ENCODE peak calls at places on chromosomes 7 and 10, in eight cellular contexts. One of them, this sample, is unnamed.

GRCh38 chr10:5861269-5862031 is 28.2 kb downstream of the ANKRD16 start:
- DNase-seq in stimulated activated CD8-positive, alpha-beta memory T cell treated with anti-CD3 and anti-CD28 coated beads, Interleukin-2, amount 100 ng/mL, for 1 hour: no peak
- DNase-seq in prostate gland: no peak
- DNase-seq in stimulated activated CD4-positive, alpha-beta T cell treated with anti-CD3 and anti-CD28 coated beads, Interleukin-1b, Interleukin-23, amount 100 ng/mL, for 1 hour: no peak
- DNase-seq in mucosa of gallbladder: no peak
- DNase-seq in heart left ventricle: no peak
- DNase-seq in progenitor cell of endocrine pancreas: no peak
- DNase-seq in choroid plexus epithelial cell: peak; percentile 92
- DNase-seq in this sample: peak; percentile 94

GRCh38 chr7:72309476-72309875 is 102.7 kb downstream of the CALN1 start:
- DNase-seq in stimulated activated CD8-positive, alpha-beta memory T cell treated with anti-CD3 and anti-CD28 coated beads, Interleukin-2, amount 100 ng/mL, for 1 hour: no peak
- DNase-seq in prostate gland: no peak
- DNase-seq in stimulated activated CD4-positive, alpha-beta T cell treated with anti-CD3 and anti-CD28 coated beads, Interleukin-1b, Interleukin-23, amount 100 ng/mL, for 1 hour: no peak
- DNase-seq in mucosa of gallbladder: no peak
- DNase-seq in heart left ventricle: no peak
- DNase-seq in progenitor cell of endocrine pancreas: no peak
- DNase-seq in choroid plexus epithelial cell: no peak
- DNase-seq in this sample: no peak

GRCh38 chr7:137772221-137772620 is 74.6 kb downstream of the DGKI start:
- DNase-seq in stimulated activated CD8-positive, alpha-beta memory T cell treated with anti-CD3 and anti-CD28 coated beads, Interleukin-2, amount 100 ng/mL, for 1 hour: no peak
- DNase-seq in prostate gland: no peak
- DNase-seq in stimulated activated CD4-positive, alpha-beta T cell treated with anti-CD3 and anti-CD28 coated beads, Interleukin-1b, Interleukin-23, amount 100 ng/mL, for 1 hour: no peak
- DNase-seq in mucosa of gallbladder: no peak
- DNase-seq in heart left ventricle: no peak
- DNase-seq in progenitor cell of endocrine pancreas: no peak
- DNase-seq in choroid plexus epithelial cell: peak; percentile 42
- DNase-seq in this sample: peak; percentile 37

GRCh38 chr10:102814873-102815661 is 22.1 kb downstream of the CYP17A1 start:
- DNase-seq in stimulated activated CD8-positive, alpha-beta memory T cell treated with anti-CD3 and anti-CD28 coated beads, Interleukin-2, amount 100 ng/mL, for 1 hour: no peak
- DNase-seq in prostate gland: peak; percentile 52
- DNase-seq in stimulated activated CD4-positive, alpha-beta T cell treated with anti-CD3 and anti-CD28 coated beads, Interleukin-1b, Interleukin-23, amount 100 ng/mL, for 1 hour: no peak
- DNase-seq in mucosa of gallbladder: peak; percentile 52
- DNase-seq in heart left ventricle: peak; percentile 73
- DNase-seq in progenitor cell of endocrine pancreas: no peak
- DNase-seq in choroid plexus epithelial cell: peak; percentile 74
- DNase-seq in this sample: peak; percentile 67

GRCh38 chr7:36474283-36475010 is 84.8 kb downstream of the ANLN start:
- DNase-seq in stimulated activated CD8-positive, alpha-beta memory T cell treated with anti-CD3 and anti-CD28 coated beads, Interleukin-2, amount 100 ng/mL, for 1 hour: no peak
- DNase-seq in prostate gland: no peak
- DNase-seq in stimulated activated CD4-positive, alpha-beta T cell treated with anti-CD3 and anti-CD28 coated beads, Interleukin-1b, Interleukin-23, amount 100 ng/mL, for 1 hour: no peak
- DNase-seq in mucosa of gallbladder: no peak
- DNase-seq in heart left ventricle: no peak
- DNase-seq in progenitor cell of endocrine pancreas: no peak
- DNase-seq in choroid plexus epithelial cell: no peak
- DNase-seq in this sample: peak; percentile 47

GRCh38 chr10:110006358-110007170 is 1.2 kb upstream of the ADD3 start:
- DNase-seq in stimulated activated CD8-positive, alpha-beta memory T cell treated with anti-CD3 and anti-CD28 coated beads, Interleukin-2, amount 100 ng/mL, for 1 hour: no peak
- DNase-seq in prostate gland: no peak
- DNase-seq in stimulated activated CD4-positive, alpha-beta T cell treated with anti-CD3 and anti-CD28 coated beads, Interleukin-1b, Interleukin-23, amount 100 ng/mL, for 1 hour: no peak
- DNase-seq in mucosa of gallbladder: peak; percentile 24
- DNase-seq in heart left ventricle: peak; percentile 68
- DNase-seq in progenitor cell of endocrine pancreas: peak; percentile 9
- DNase-seq in choroid plexus epithelial cell: peak; percentile 64
- DNase-seq in this sample: peak; percentile 56

GRCh38 chr10:10796774-10797415 is 220.8 kb upstream of the CELF2 start:
- DNase-seq in stimulated activated CD8-positive, alpha-beta memory T cell treated with anti-CD3 and anti-CD28 coated beads, Interleukin-2, amount 100 ng/mL, for 1 hour: no peak
- DNase-seq in prostate gland: no peak
- DNase-seq in stimulated activated CD4-positive, alpha-beta T cell treated with anti-CD3 and anti-CD28 coated beads, Interleukin-1b, Interleukin-23, amount 100 ng/mL, for 1 hour: no peak
- DNase-seq in mucosa of gallbladder: no peak
- DNase-seq in heart left ventricle: no peak
- DNase-seq in progenitor cell of endocrine pancreas: no peak
- DNase-seq in choroid plexus epithelial cell: peak; percentile 92
- DNase-seq in this sample: peak; percentile 85

GRCh38 chr10:123995082-123995460 is 98.3 kb downstream of the CHST15 start:
- DNase-seq in stimulated activated CD8-positive, alpha-beta memory T cell treated with anti-CD3 and anti-CD28 coated beads, Interleukin-2, amount 100 ng/mL, for 1 hour: no peak
- DNase-seq in prostate gland: no peak
- DNase-seq in stimulated activated CD4-positive, alpha-beta T cell treated with anti-CD3 and anti-CD28 coated beads, Interleukin-1b, Interleukin-23, amount 100 ng/mL, for 1 hour: no peak
- DNase-seq in mucosa of gallbladder: no peak
- DNase-seq in heart left ventricle: no peak
- DNase-seq in progenitor cell of endocrine pancreas: no peak
- DNase-seq in choroid plexus epithelial cell: no peak
- DNase-seq in this sample: no peak

GRCh38 chr7:75038508-75038907 is 35.1 kb downstream of the RCC1L start:
- DNase-seq in stimulated activated CD8-positive, alpha-beta memory T cell treated with anti-CD3 and anti-CD28 coated beads, Interleukin-2, amount 100 ng/mL, for 1 hour: no peak
- DNase-seq in prostate gland: no peak
- DNase-seq in stimulated activated CD4-positive, alpha-beta T cell treated with anti-CD3 and anti-CD28 coated beads, Interleukin-1b, Interleukin-23, amount 100 ng/mL, for 1 hour: no peak
- DNase-seq in mucosa of gallbladder: no peak
- DNase-seq in heart left ventricle: no peak
- DNase-seq in progenitor cell of endocrine pancreas: no peak
- DNase-seq in choroid plexus epithelial cell: no peak
- DNase-seq in this sample: no peak

GRCh38 chr10:103534621-103535498 is 41.4 kb downstream of the NEURL1 start:
- DNase-seq in stimulated activated CD8-positive, alpha-beta memory T cell treated with anti-CD3 and anti-CD28 coated beads, Interleukin-2, amount 100 ng/mL, for 1 hour: no peak
- DNase-seq in prostate gland: no peak
- DNase-seq in stimulated activated CD4-positive, alpha-beta T cell treated with anti-CD3 and anti-CD28 coated beads, Interleukin-1b, Interleukin-23, amount 100 ng/mL, for 1 hour: no peak
- DNase-seq in mucosa of gallbladder: no peak
- DNase-seq in heart left ventricle: no peak
- DNase-seq in progenitor cell of endocrine pancreas: no peak
- DNase-seq in choroid plexus epithelial cell: no peak
- DNase-seq in this sample: no peak

GRCh38 chr7:41705109-41705871 is 2.4 kb upstream of the INHBA start:
- DNase-seq in stimulated activated CD8-positive, alpha-beta memory T cell treated with anti-CD3 and anti-CD28 coated beads, Interleukin-2, amount 100 ng/mL, for 1 hour: peak; percentile 11
- DNase-seq in prostate gland: peak; percentile 77
- DNase-seq in stimulated activated CD4-positive, alpha-beta T cell treated with anti-CD3 and anti-CD28 coated beads, Interleukin-1b, Interleukin-23, amount 100 ng/mL, for 1 hour: peak; percentile 12
- DNase-seq in mucosa of gallbladder: peak; percentile 90
- DNase-seq in heart left ventricle: peak; percentile 87
- DNase-seq in progenitor cell of endocrine pancreas: peak; percentile 81
- DNase-seq in choroid plexus epithelial cell: peak; percentile 96
- DNase-seq in this sample: peak; percentile 94

GRCh38 chr10:125134916-125135770 is 25.2 kb downstream of the CTBP2 start:
- DNase-seq in stimulated activated CD8-positive, alpha-beta memory T cell treated with anti-CD3 and anti-CD28 coated beads, Interleukin-2, amount 100 ng/mL, for 1 hour: no peak
- DNase-seq in prostate gland: no peak
- DNase-seq in stimulated activated CD4-positive, alpha-beta T cell treated with anti-CD3 and anti-CD28 coated beads, Interleukin-1b, Interleukin-23, amount 100 ng/mL, for 1 hour: no peak
- DNase-seq in mucosa of gallbladder: peak; percentile 71
- DNase-seq in heart left ventricle: no peak
- DNase-seq in progenitor cell of endocrine pancreas: no peak
- DNase-seq in choroid plexus epithelial cell: no peak
- DNase-seq in this sample: no peak

GRCh38 chr7:359776-360361 is 69.9 kb downstream of the FOXL3 start:
- DNase-seq in stimulated activated CD8-positive, alpha-beta memory T cell treated with anti-CD3 and anti-CD28 coated beads, Interleukin-2, amount 100 ng/mL, for 1 hour: no peak
- DNase-seq in prostate gland: no peak
- DNase-seq in stimulated activated CD4-positive, alpha-beta T cell treated with anti-CD3 and anti-CD28 coated beads, Interleukin-1b, Interleukin-23, amount 100 ng/mL, for 1 hour: no peak
- DNase-seq in mucosa of gallbladder: no peak
- DNase-seq in heart left ventricle: no peak
- DNase-seq in progenitor cell of endocrine pancreas: no peak
- DNase-seq in choroid plexus epithelial cell: no peak
- DNase-seq in this sample: no peak

GRCh38 chr10:118332948-118333710 is 9.0 kb downstream of the FAM204A start:
- DNase-seq in stimulated activated CD8-positive, alpha-beta memory T cell treated with anti-CD3 and anti-CD28 coated beads, Interleukin-2, amount 100 ng/mL, for 1 hour: no peak
- DNase-seq in prostate gland: peak; percentile 14
- DNase-seq in stimulated activated CD4-positive, alpha-beta T cell treated with anti-CD3 and anti-CD28 coated beads, Interleukin-1b, Interleukin-23, amount 100 ng/mL, for 1 hour: no peak
- DNase-seq in mucosa of gallbladder: no peak
- DNase-seq in heart left ventricle: no peak
- DNase-seq in progenitor cell of endocrine pancreas: no peak
- DNase-seq in choroid plexus epithelial cell: peak; percentile 72
- DNase-seq in this sample: peak; percentile 59

GRCh38 chr7:90111-91063 is 102.0 kb upstream of the FAM20C start:
- DNase-seq in stimulated activated CD8-positive, alpha-beta memory T cell treated with anti-CD3 and anti-CD28 coated beads, Interleukin-2, amount 100 ng/mL, for 1 hour: no peak
- DNase-seq in prostate gland: no peak
- DNase-seq in stimulated activated CD4-positive, alpha-beta T cell treated with anti-CD3 and anti-CD28 coated beads, Interleukin-1b, Interleukin-23, amount 100 ng/mL, for 1 hour: no peak
- DNase-seq in mucosa of gallbladder: no peak
- DNase-seq in heart left ventricle: no peak
- DNase-seq in progenitor cell of endocrine pancreas: no peak
- DNase-seq in choroid plexus epithelial cell: peak; percentile 59
- DNase-seq in this sample: peak; percentile 75

GRCh38 chr10:58981051-58981450 is 195.4 kb upstream of the PHYHIPL start:
- DNase-seq in stimulated activated CD8-positive, alpha-beta memory T cell treated with anti-CD3 and anti-CD28 coated beads, Interleukin-2, amount 100 ng/mL, for 1 hour: no peak
- DNase-seq in prostate gland: no peak
- DNase-seq in stimulated activated CD4-positive, alpha-beta T cell treated with anti-CD3 and anti-CD28 coated beads, Interleukin-1b, Interleukin-23, amount 100 ng/mL, for 1 hour: no peak
- DNase-seq in mucosa of gallbladder: no peak
- DNase-seq in heart left ventricle: no peak
- DNase-seq in progenitor cell of endocrine pancreas: no peak
- DNase-seq in choroid plexus epithelial cell: no peak
- DNase-seq in this sample: no peak

GRCh38 chr7:80107278-80107677 is 27.4 kb upstream of the GNAI1 start:
- DNase-seq in stimulated activated CD8-positive, alpha-beta memory T cell treated with anti-CD3 and anti-CD28 coated beads, Interleukin-2, amount 100 ng/mL, for 1 hour: no peak
- DNase-seq in prostate gland: no peak
- DNase-seq in stimulated activated CD4-positive, alpha-beta T cell treated with anti-CD3 and anti-CD28 coated beads, Interleukin-1b, Interleukin-23, amount 100 ng/mL, for 1 hour: no peak
- DNase-seq in mucosa of gallbladder: no peak
- DNase-seq in heart left ventricle: no peak
- DNase-seq in progenitor cell of endocrine pancreas: no peak
- DNase-seq in choroid plexus epithelial cell: no peak
- DNase-seq in this sample: no peak

GRCh38 chr10:103759100-103759781 is 96.1 kb downstream of the SH3PXD2A start:
- DNase-seq in stimulated activated CD8-positive, alpha-beta memory T cell treated with anti-CD3 and anti-CD28 coated beads, Interleukin-2, amount 100 ng/mL, for 1 hour: no peak
- DNase-seq in prostate gland: no peak
- DNase-seq in stimulated activated CD4-positive, alpha-beta T cell treated with anti-CD3 and anti-CD28 coated beads, Interleukin-1b, Interleukin-23, amount 100 ng/mL, for 1 hour: no peak
- DNase-seq in mucosa of gallbladder: peak; percentile 73
- DNase-seq in heart left ventricle: peak; percentile 79
- DNase-seq in progenitor cell of endocrine pancreas: no peak
- DNase-seq in choroid plexus epithelial cell: peak; percentile 90
- DNase-seq in this sample: peak; percentile 91

GRCh38 chr10:9635691-9636090 is 1382.0 kb upstream of the CELF2 start:
- DNase-seq in stimulated activated CD8-positive, alpha-beta memory T cell treated with anti-CD3 and anti-CD28 coated beads, Interleukin-2, amount 100 ng/mL, for 1 hour: no peak
- DNase-seq in prostate gland: no peak
- DNase-seq in stimulated activated CD4-positive, alpha-beta T cell treated with anti-CD3 and anti-CD28 coated beads, Interleukin-1b, Interleukin-23, amount 100 ng/mL, for 1 hour: no peak
- DNase-seq in mucosa of gallbladder: no peak
- DNase-seq in heart left ventricle: no peak
- DNase-seq in progenitor cell of endocrine pancreas: no peak
- DNase-seq in choroid plexus epithelial cell: peak; percentile 87
- DNase-seq in this sample: peak; percentile 96

GRCh38 chr10:93917814-93918213 is 24.0 kb downstream of the SLC35G1 start:
- DNase-seq in stimulated activated CD8-positive, alpha-beta memory T cell treated with anti-CD3 and anti-CD28 coated beads, Interleukin-2, amount 100 ng/mL, for 1 hour: no peak
- DNase-seq in prostate gland: no peak
- DNase-seq in stimulated activated CD4-positive, alpha-beta T cell treated with anti-CD3 and anti-CD28 coated beads, Interleukin-1b, Interleukin-23, amount 100 ng/mL, for 1 hour: no peak
- DNase-seq in mucosa of gallbladder: no peak
- DNase-seq in heart left ventricle: no peak
- DNase-seq in progenitor cell of endocrine pancreas: no peak
- DNase-seq in choroid plexus epithelial cell: no peak
- DNase-seq in this sample: no peak

GRCh38 chr7:38704041-38704547 is 72.9 kb upstream of the AMPH start:
- DNase-seq in stimulated activated CD8-positive, alpha-beta memory T cell treated with anti-CD3 and anti-CD28 coated beads, Interleukin-2, amount 100 ng/mL, for 1 hour: no peak
- DNase-seq in prostate gland: no peak
- DNase-seq in stimulated activated CD4-positive, alpha-beta T cell treated with anti-CD3 and anti-CD28 coated beads, Interleukin-1b, Interleukin-23, amount 100 ng/mL, for 1 hour: no peak
- DNase-seq in mucosa of gallbladder: no peak
- DNase-seq in heart left ventricle: no peak
- DNase-seq in progenitor cell of endocrine pancreas: no peak
- DNase-seq in choroid plexus epithelial cell: no peak
- DNase-seq in this sample: peak; percentile 33

GRCh38 chr7:1027285-1028043 is 16.9 kb upstream of the GPR146 start:
- DNase-seq in stimulated activated CD8-positive, alpha-beta memory T cell treated with anti-CD3 and anti-CD28 coated beads, Interleukin-2, amount 100 ng/mL, for 1 hour: no peak
- DNase-seq in prostate gland: no peak
- DNase-seq in stimulated activated CD4-positive, alpha-beta T cell treated with anti-CD3 and anti-CD28 coated beads, Interleukin-1b, Interleukin-23, amount 100 ng/mL, for 1 hour: no peak
- DNase-seq in mucosa of gallbladder: no peak
- DNase-seq in heart left ventricle: no peak
- DNase-seq in progenitor cell of endocrine pancreas: no peak
- DNase-seq in choroid plexus epithelial cell: peak; percentile 58
- DNase-seq in this sample: peak; percentile 63

GRCh38 chr7:44801890-44802289 is 5.4 kb downstream of the PPIA start:
- DNase-seq in stimulated activated CD8-positive, alpha-beta memory T cell treated with anti-CD3 and anti-CD28 coated beads, Interleukin-2, amount 100 ng/mL, for 1 hour: no peak
- DNase-seq in prostate gland: no peak
- DNase-seq in stimulated activated CD4-positive, alpha-beta T cell treated with anti-CD3 and anti-CD28 coated beads, Interleukin-1b, Interleukin-23, amount 100 ng/mL, for 1 hour: no peak
- DNase-seq in mucosa of gallbladder: no peak
- DNase-seq in heart left ventricle: no peak
- DNase-seq in progenitor cell of endocrine pancreas: no peak
- DNase-seq in choroid plexus epithelial cell: peak; percentile 48
- DNase-seq in this sample: peak; percentile 59

GRCh38 chr7:30795161-30795943 is 24.1 kb downstream of the MINDY4 start:
- DNase-seq in stimulated activated CD8-positive, alpha-beta memory T cell treated with anti-CD3 and anti-CD28 coated beads, Interleukin-2, amount 100 ng/mL, for 1 hour: no peak
- DNase-seq in prostate gland: no peak
- DNase-seq in stimulated activated CD4-positive, alpha-beta T cell treated with anti-CD3 and anti-CD28 coated beads, Interleukin-1b, Interleukin-23, amount 100 ng/mL, for 1 hour: no peak
- DNase-seq in mucosa of gallbladder: no peak
- DNase-seq in heart left ventricle: no peak
- DNase-seq in progenitor cell of endocrine pancreas: no peak
- DNase-seq in choroid plexus epithelial cell: no peak
- DNase-seq in this sample: no peak

GRCh38 chr10:110860576-110861241 is 11.0 kb upstream of the PDCD4 start:
- DNase-seq in stimulated activated CD8-positive, alpha-beta memory T cell treated with anti-CD3 and anti-CD28 coated beads, Interleukin-2, amount 100 ng/mL, for 1 hour: no peak
- DNase-seq in prostate gland: no peak
- DNase-seq in stimulated activated CD4-positive, alpha-beta T cell treated with anti-CD3 and anti-CD28 coated beads, Interleukin-1b, Interleukin-23, amount 100 ng/mL, for 1 hour: no peak
- DNase-seq in mucosa of gallbladder: no peak
- DNase-seq in heart left ventricle: no peak
- DNase-seq in progenitor cell of endocrine pancreas: no peak
- DNase-seq in choroid plexus epithelial cell: no peak
- DNase-seq in this sample: no peak

GRCh38 chr7:51240868-51241267 is 75.7 kb downstream of the COBL start:
- DNase-seq in stimulated activated CD8-positive, alpha-beta memory T cell treated with anti-CD3 and anti-CD28 coated beads, Interleukin-2, amount 100 ng/mL, for 1 hour: no peak
- DNase-seq in prostate gland: no peak
- DNase-seq in stimulated activated CD4-positive, alpha-beta T cell treated with anti-CD3 and anti-CD28 coated beads, Interleukin-1b, Interleukin-23, amount 100 ng/mL, for 1 hour: no peak
- DNase-seq in mucosa of gallbladder: no peak
- DNase-seq in heart left ventricle: no peak
- DNase-seq in progenitor cell of endocrine pancreas: no peak
- DNase-seq in choroid plexus epithelial cell: no peak
- DNase-seq in this sample: no peak

GRCh38 chr7:134329614-134330316 is 13.0 kb upstream of the SLC35B4 start:
- DNase-seq in stimulated activated CD8-positive, alpha-beta memory T cell treated with anti-CD3 and anti-CD28 coated beads, Interleukin-2, amount 100 ng/mL, for 1 hour: no peak
- DNase-seq in prostate gland: no peak
- DNase-seq in stimulated activated CD4-positive, alpha-beta T cell treated with anti-CD3 and anti-CD28 coated beads, Interleukin-1b, Interleukin-23, amount 100 ng/mL, for 1 hour: no peak
- DNase-seq in mucosa of gallbladder: no peak
- DNase-seq in heart left ventricle: no peak
- DNase-seq in progenitor cell of endocrine pancreas: no peak
- DNase-seq in choroid plexus epithelial cell: no peak
- DNase-seq in this sample: no peak

GRCh38 chr10:131695814-131696165 is 205.0 kb upstream of the PPP2R2D start:
- DNase-seq in stimulated activated CD8-positive, alpha-beta memory T cell treated with anti-CD3 and anti-CD28 coated beads, Interleukin-2, amount 100 ng/mL, for 1 hour: no peak
- DNase-seq in prostate gland: no peak
- DNase-seq in stimulated activated CD4-positive, alpha-beta T cell treated with anti-CD3 and anti-CD28 coated beads, Interleukin-1b, Interleukin-23, amount 100 ng/mL, for 1 hour: no peak
- DNase-seq in mucosa of gallbladder: no peak
- DNase-seq in heart left ventricle: peak; percentile 8
- DNase-seq in progenitor cell of endocrine pancreas: no peak
- DNase-seq in choroid plexus epithelial cell: no peak
- DNase-seq in this sample: no peak

GRCh38 chr7:46150202-46150601 is 229.1 kb upstream of the IGFBP3 start:
- DNase-seq in stimulated activated CD8-positive, alpha-beta memory T cell treated with anti-CD3 and anti-CD28 coated beads, Interleukin-2, amount 100 ng/mL, for 1 hour: no peak
- DNase-seq in prostate gland: no peak
- DNase-seq in stimulated activated CD4-positive, alpha-beta T cell treated with anti-CD3 and anti-CD28 coated beads, Interleukin-1b, Interleukin-23, amount 100 ng/mL, for 1 hour: no peak
- DNase-seq in mucosa of gallbladder: no peak
- DNase-seq in heart left ventricle: no peak
- DNase-seq in progenitor cell of endocrine pancreas: no peak
- DNase-seq in choroid plexus epithelial cell: no peak
- DNase-seq in this sample: no peak

GRCh38 chr10:115129752-115130151 is 36.6 kb downstream of the ATRNL1 start:
- DNase-seq in stimulated activated CD8-positive, alpha-beta memory T cell treated with anti-CD3 and anti-CD28 coated beads, Interleukin-2, amount 100 ng/mL, for 1 hour: no peak
- DNase-seq in prostate gland: no peak
- DNase-seq in stimulated activated CD4-positive, alpha-beta T cell treated with anti-CD3 and anti-CD28 coated beads, Interleukin-1b, Interleukin-23, amount 100 ng/mL, for 1 hour: no peak
- DNase-seq in mucosa of gallbladder: no peak
- DNase-seq in heart left ventricle: no peak
- DNase-seq in progenitor cell of endocrine pancreas: no peak
- DNase-seq in choroid plexus epithelial cell: peak; percentile 63
- DNase-seq in this sample: peak; percentile 43

This sample was measured in iris pigment epithelial cell.